ENCODE peak calls at places on chromosome 11, in eight cellular contexts. One of them, this sample, is unnamed.

GRCh38 chr11:123231263-123231662 is 36.2 kb upstream of the CLMP start:
- DNase-seq in neural progenitor cell: no peak
- DNase-seq in cardiac muscle cell: peak; percentile 51
- DNase-seq in lung: no peak
- DNase-seq in IMR-90: peak; percentile 86
- DNase-seq in CD8-positive, alpha-beta T cell: no peak
- DNase-seq in body of pancreas: no peak
- DNase-seq in ovary: no peak
- DNase-seq in this sample: no peak

GRCh38 chr11:36385121-36385530 is 89.0 kb downstream of the PRR5L start:
- DNase-seq in neural progenitor cell: no peak
- DNase-seq in cardiac muscle cell: peak; percentile 21
- DNase-seq in lung: no peak
- DNase-seq in IMR-90: peak; percentile 92
- DNase-seq in CD8-positive, alpha-beta T cell: no peak
- DNase-seq in body of pancreas: no peak
- DNase-seq in ovary: no peak
- DNase-seq in this sample: no peak

GRCh38 chr11:94417386-94417987 is 16.3 kb upstream of the GPR83 start:
- DNase-seq in neural progenitor cell: peak; percentile 54
- DNase-seq in cardiac muscle cell: peak; percentile 68
- DNase-seq in lung: no peak
- DNase-seq in IMR-90: peak; percentile 59
- DNase-seq in CD8-positive, alpha-beta T cell: no peak
- DNase-seq in body of pancreas: no peak
- DNase-seq in ovary: peak; percentile 24
- DNase-seq in this sample: no peak

GRCh38 chr11:326592-326841 is 5.9 kb upstream of the IFITM3 start:
- DNase-seq in neural progenitor cell: no peak
- DNase-seq in cardiac muscle cell: no peak
- DNase-seq in lung: no peak
- DNase-seq in IMR-90: no peak
- DNase-seq in CD8-positive, alpha-beta T cell: no peak
- DNase-seq in body of pancreas: no peak
- DNase-seq in ovary: no peak
- DNase-seq in this sample: no peak

GRCh38 chr11:114159320-114159719 is 99.8 kb downstream of the ZBTB16 start:
- DNase-seq in neural progenitor cell: no peak
- DNase-seq in cardiac muscle cell: no peak
- DNase-seq in lung: no peak
- DNase-seq in IMR-90: no peak
- DNase-seq in CD8-positive, alpha-beta T cell: no peak
- DNase-seq in body of pancreas: no peak
- DNase-seq in ovary: no peak
- DNase-seq in this sample: no peak

GRCh38 chr11:34243620-34244493 is 114.0 kb downstream of the ABTB2 start:
- DNase-seq in neural progenitor cell: no peak
- DNase-seq in cardiac muscle cell: peak; percentile 62
- DNase-seq in lung: peak; percentile 42
- DNase-seq in IMR-90: peak; percentile 77
- DNase-seq in CD8-positive, alpha-beta T cell: no peak
- DNase-seq in body of pancreas: peak; percentile 53
- DNase-seq in ovary: no peak
- DNase-seq in this sample: no peak

GRCh38 chr11:63882555-63883242 is 34.3 kb downstream of the RCOR2 start:
- DNase-seq in neural progenitor cell: peak; percentile 52
- DNase-seq in cardiac muscle cell: no peak
- DNase-seq in lung: peak; percentile 44
- DNase-seq in IMR-90: no peak
- DNase-seq in CD8-positive, alpha-beta T cell: peak; percentile 8
- DNase-seq in body of pancreas: no peak
- DNase-seq in ovary: no peak
- DNase-seq in this sample: no peak

GRCh38 chr11:27816200-27816599 is 115.9 kb upstream of the BDNF start:
- DNase-seq in neural progenitor cell: no peak
- DNase-seq in cardiac muscle cell: no peak
- DNase-seq in lung: no peak
- DNase-seq in IMR-90: no peak
- DNase-seq in CD8-positive, alpha-beta T cell: no peak
- DNase-seq in body of pancreas: no peak
- DNase-seq in ovary: no peak
- DNase-seq in this sample: no peak

GRCh38 chr11:66834943-66835342 is 8.3 kb upstream of the RCE1 start:
- DNase-seq in neural progenitor cell: no peak
- DNase-seq in cardiac muscle cell: no peak
- DNase-seq in lung: no peak
- DNase-seq in IMR-90: no peak
- DNase-seq in CD8-positive, alpha-beta T cell: no peak
- DNase-seq in body of pancreas: no peak
- DNase-seq in ovary: no peak
- DNase-seq in this sample: no peak

GRCh38 chr11:122976734-122977454 is 4.7 kb downstream of the BSX start:
- DNase-seq in neural progenitor cell: peak; percentile 73
- DNase-seq in cardiac muscle cell: no peak
- DNase-seq in lung: no peak
- DNase-seq in IMR-90: no peak
- DNase-seq in CD8-positive, alpha-beta T cell: no peak
- DNase-seq in body of pancreas: no peak
- DNase-seq in ovary: no peak
- DNase-seq in this sample: no peak

GRCh38 chr11:78332174-78332866 is 85.3 kb downstream of the GAB2 start:
- DNase-seq in neural progenitor cell: no peak
- DNase-seq in cardiac muscle cell: peak; percentile 29
- DNase-seq in lung: no peak
- DNase-seq in IMR-90: peak; percentile 21
- DNase-seq in CD8-positive, alpha-beta T cell: no peak
- DNase-seq in body of pancreas: no peak
- DNase-seq in ovary: no peak
- DNase-seq in this sample: no peak

GRCh38 chr11:79198898-79199250 is 242.0 kb downstream of the TENM4 start:
- DNase-seq in neural progenitor cell: no peak
- DNase-seq in cardiac muscle cell: peak; percentile 44
- DNase-seq in lung: no peak
- DNase-seq in IMR-90: peak; percentile 63
- DNase-seq in CD8-positive, alpha-beta T cell: no peak
- DNase-seq in body of pancreas: no peak
- DNase-seq in ovary: peak; percentile 36
- DNase-seq in this sample: no peak

GRCh38 chr11:93548679-93549319 is 5.6 kb upstream of the SMCO4 start:
- DNase-seq in neural progenitor cell: no peak
- DNase-seq in cardiac muscle cell: no peak
- DNase-seq in lung: no peak
- DNase-seq in IMR-90: no peak
- DNase-seq in CD8-positive, alpha-beta T cell: no peak
- DNase-seq in body of pancreas: no peak
- DNase-seq in ovary: no peak
- DNase-seq in this sample: no peak

GRCh38 chr11:44003736-44004451 is 43.9 kb upstream of the ACCSL start:
- DNase-seq in neural progenitor cell: no peak
- DNase-seq in cardiac muscle cell: no peak
- DNase-seq in lung: no peak
- DNase-seq in IMR-90: no peak
- DNase-seq in CD8-positive, alpha-beta T cell: no peak
- DNase-seq in body of pancreas: no peak
- DNase-seq in ovary: peak; percentile 11
- DNase-seq in this sample: peak; percentile 32

GRCh38 chr11:34030386-34030785 is 21.1 kb upstream of the CAPRIN1 start:
- DNase-seq in neural progenitor cell: no peak
- DNase-seq in cardiac muscle cell: no peak
- DNase-seq in lung: no peak
- DNase-seq in IMR-90: no peak
- DNase-seq in CD8-positive, alpha-beta T cell: no peak
- DNase-seq in body of pancreas: no peak
- DNase-seq in ovary: no peak
- DNase-seq in this sample: no peak

GRCh38 chr11:117639601-117640000 is 157.4 kb downstream of the DSCAML1 start:
- DNase-seq in neural progenitor cell: no peak
- DNase-seq in cardiac muscle cell: no peak
- DNase-seq in lung: no peak
- DNase-seq in IMR-90: no peak
- DNase-seq in CD8-positive, alpha-beta T cell: no peak
- DNase-seq in body of pancreas: no peak
- DNase-seq in ovary: no peak
- DNase-seq in this sample: no peak
- H3K27me3 ChIP-seq in neural progenitor cell: no peaks in the 10 kb centered on the region
- H3K27me3 ChIP-seq in cardiac muscle cell: no peaks in the 10 kb centered on the region
- H3K27me3 ChIP-seq in lung: no peaks in the 10 kb centered on the region
- H3K27me3 ChIP-seq in IMR-90: peaks cover 13% of the 10 kb centered on the region
- H3K27me3 ChIP-seq in CD8-positive, alpha-beta T cell: no peaks in the 10 kb centered on the region
- H3K27me3 ChIP-seq in body of pancreas: no peaks in the 10 kb centered on the region
- H3K27me3 ChIP-seq in ovary: no peaks in the 10 kb centered on the region
- H3K27me3 ChIP-seq in this sample: no peaks in the 10 kb centered on the region

GRCh38 chr11:102806296-102806695 is 8.3 kb upstream of the MMP1 start:
- DNase-seq in neural progenitor cell: no peak
- DNase-seq in cardiac muscle cell: peak; percentile 80
- DNase-seq in lung: no peak
- DNase-seq in IMR-90: peak; percentile 50
- DNase-seq in CD8-positive, alpha-beta T cell: no peak
- DNase-seq in body of pancreas: no peak
- DNase-seq in ovary: no peak
- DNase-seq in this sample: no peak

GRCh38 chr11:102807921-102808320 is 10.0 kb upstream of the MMP1 start:
- DNase-seq in neural progenitor cell: peak; percentile 77
- DNase-seq in cardiac muscle cell: peak; percentile 32
- DNase-seq in lung: no peak
- DNase-seq in IMR-90: peak; percentile 19
- DNase-seq in CD8-positive, alpha-beta T cell: no peak
- DNase-seq in body of pancreas: peak; percentile 18
- DNase-seq in ovary: no peak
- DNase-seq in this sample: no peak

GRCh38 chr11:102812188-102812587 is 14.2 kb upstream of the MMP1 start:
- DNase-seq in neural progenitor cell: no peak
- DNase-seq in cardiac muscle cell: no peak
- DNase-seq in lung: no peak
- DNase-seq in IMR-90: no peak
- DNase-seq in CD8-positive, alpha-beta T cell: no peak
- DNase-seq in body of pancreas: no peak
- DNase-seq in ovary: no peak
- DNase-seq in this sample: no peak

GRCh38 chr11:102813484-102813883 is 15.5 kb upstream of the MMP1 start:
- DNase-seq in neural progenitor cell: no peak
- DNase-seq in cardiac muscle cell: no peak
- DNase-seq in lung: no peak
- DNase-seq in IMR-90: no peak
- DNase-seq in CD8-positive, alpha-beta T cell: no peak
- DNase-seq in body of pancreas: no peak
- DNase-seq in ovary: no peak
- DNase-seq in this sample: no peak

DNA sequence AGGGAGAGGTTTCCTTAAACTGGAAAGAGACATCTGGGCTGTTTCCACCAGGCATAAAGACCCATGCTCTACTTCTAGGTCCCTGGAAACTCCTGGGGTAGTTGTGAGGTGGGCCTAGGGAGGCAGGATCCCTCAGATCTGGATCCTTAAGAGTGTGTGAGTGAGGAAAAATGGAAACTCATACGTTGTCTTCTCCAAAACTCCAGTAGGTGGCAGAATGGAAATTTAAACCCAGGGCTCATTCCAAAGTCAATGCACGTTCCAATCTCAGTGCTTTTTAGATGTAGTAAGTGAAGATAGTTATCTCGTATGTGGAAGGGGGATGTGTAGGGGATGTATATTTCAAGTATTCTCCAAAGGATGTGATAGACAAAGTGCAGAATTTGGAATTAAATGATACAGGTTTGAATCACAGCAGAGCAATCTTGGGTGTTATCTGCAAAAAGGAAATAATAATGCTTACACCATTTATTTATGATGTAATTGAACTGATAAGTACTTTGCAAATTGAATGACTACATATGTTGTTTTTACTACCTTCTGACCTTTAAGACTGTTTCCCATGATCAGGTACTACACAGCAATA is 13.1 kb upstream of the MMP1 start:
- DNase-seq in neural progenitor cell: peak; percentile 31
- DNase-seq in cardiac muscle cell: peak; percentile 24
- DNase-seq in lung: no peak
- DNase-seq in IMR-90: peak; percentile 45
- DNase-seq in CD8-positive, alpha-beta T cell: no peak
- DNase-seq in body of pancreas: no peak
- DNase-seq in ovary: no peak
- DNase-seq in this sample: no peak
- TF ChIP-seq CTCF in neural progenitor cell: peak; percentile 54
- TF ChIP-seq CTCF in cardiac muscle cell: peak; percentile 52
- TF ChIP-seq CTCF in lung: no peak
- TF ChIP-seq CTCF in IMR-90: peak; percentile 53
- TF ChIP-seq CTCF in CD8-positive, alpha-beta T cell: no peak
- TF ChIP-seq CTCF in body of pancreas: peak; percentile 24
- TF ChIP-seq CTCF in ovary: no peak
- TF ChIP-seq CTCF in this sample: peak; percentile 31

GRCh38 chr11:110711776-110712642 is at the start of gene ARHGAP20:
- DNase-seq in neural progenitor cell: peak; percentile 89
- DNase-seq in cardiac muscle cell: peak; percentile 83
- DNase-seq in lung: peak; percentile 68
- DNase-seq in IMR-90: peak; percentile 71
- DNase-seq in CD8-positive, alpha-beta T cell: no peak
- DNase-seq in body of pancreas: peak; percentile 35
- DNase-seq in ovary: peak; percentile 72
- DNase-seq in this sample: peak; percentile 62

GRCh38 chr11:110715541-110715940 is 3.3 kb upstream of the ARHGAP20 start:
- DNase-seq in neural progenitor cell: no peak
- DNase-seq in cardiac muscle cell: peak; percentile 81
- DNase-seq in lung: no peak
- DNase-seq in IMR-90: peak; percentile 86
- DNase-seq in CD8-positive, alpha-beta T cell: no peak
- DNase-seq in body of pancreas: no peak
- DNase-seq in ovary: no peak
- DNase-seq in this sample: no peak

GRCh38 chr11:110712643-110713468 is 619 bp upstream of the ARHGAP20 start:
- DNase-seq in neural progenitor cell: peak; percentile 55
- DNase-seq in cardiac muscle cell: peak; percentile 74
- DNase-seq in lung: peak; percentile 32
- DNase-seq in IMR-90: peak; percentile 52
- DNase-seq in CD8-positive, alpha-beta T cell: no peak
- DNase-seq in body of pancreas: no peak
- DNase-seq in ovary: no peak
- DNase-seq in this sample: no peak

GRCh38 chr11:110711448-110711775 is 825 bp downstream of the ARHGAP20 start:
- DNase-seq in neural progenitor cell: no peak
- DNase-seq in cardiac muscle cell: no peak
- DNase-seq in lung: no peak
- DNase-seq in IMR-90: no peak
- DNase-seq in CD8-positive, alpha-beta T cell: no peak
- DNase-seq in body of pancreas: no peak
- DNase-seq in ovary: no peak
- DNase-seq in this sample: no peak

DNA sequence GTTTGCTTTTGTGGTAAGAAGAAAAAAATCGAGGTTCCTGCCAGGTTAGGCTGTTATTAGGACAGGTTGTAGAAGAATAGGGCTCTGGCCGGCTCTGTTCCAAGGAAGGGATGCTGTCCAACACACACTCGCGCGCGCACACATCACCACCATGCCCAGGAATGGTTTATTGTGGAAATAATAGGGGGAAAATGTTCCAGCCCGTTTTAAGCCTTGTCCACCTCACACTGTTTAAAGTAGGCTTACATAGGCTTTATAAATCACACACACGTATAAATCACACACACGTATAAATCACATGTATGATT is 1.2 kb upstream of the ARHGAP20 start:
- DNase-seq in neural progenitor cell: no peak
- DNase-seq in cardiac muscle cell: no peak
- DNase-seq in lung: no peak
- DNase-seq in IMR-90: no peak
- DNase-seq in CD8-positive, alpha-beta T cell: no peak
- DNase-seq in body of pancreas: no peak
- DNase-seq in ovary: peak; percentile 13
- DNase-seq in this sample: no peak
- H3K27me3 ChIP-seq in neural progenitor cell: peaks cover 100% of the 10 kb centered on the region
- H3K27me3 ChIP-seq in cardiac muscle cell: peaks cover 83% of the 10 kb centered on the region
- H3K27me3 ChIP-seq in lung: no peaks in the 10 kb centered on the region
- H3K27me3 ChIP-seq in IMR-90: no peaks in the 10 kb centered on the region
- H3K27me3 ChIP-seq in CD8-positive, alpha-beta T cell: peaks cover 13% of the 10 kb centered on the region
- H3K27me3 ChIP-seq in body of pancreas: no peaks in the 10 kb centered on the region
- H3K27me3 ChIP-seq in ovary: no peaks in the 10 kb centered on the region
- H3K27me3 ChIP-seq in this sample: peaks cover 4% of the 10 kb centered on the region

GRCh38 chr11:69704508-69705245 is 855 bp upstream of the FGF19 start:
- DNase-seq in neural progenitor cell: peak; percentile 95
- DNase-seq in cardiac muscle cell: peak; percentile 28
- DNase-seq in lung: no peak
- DNase-seq in IMR-90: no peak
- DNase-seq in CD8-positive, alpha-beta T cell: no peak
- DNase-seq in body of pancreas: no peak
- DNase-seq in ovary: no peak
- DNase-seq in this sample: no peak
- TF ChIP-seq CTCF in neural progenitor cell: peak; percentile 73
- TF ChIP-seq CTCF in cardiac muscle cell: peak; percentile 61
- TF ChIP-seq CTCF in lung: no peak
- TF ChIP-seq CTCF in IMR-90: peak; percentile 61
- TF ChIP-seq CTCF in CD8-positive, alpha-beta T cell: no peak
- TF ChIP-seq CTCF in body of pancreas: peak; percentile 33
- TF ChIP-seq CTCF in ovary: no peak
- TF ChIP-seq CTCF in this sample: peak; percentile 65